ENCODE peak calls at places on chromosomes 12 and 14, in six cellular contexts. One of them, this sample, is unnamed.
A peak's percentile ranks its signal among the peaks of the same experiment; 100 is the strongest.

GRCh38 chr12:65306603-65307501 is 28.4 kb downstream of the MSRB3 start:
- DNase-seq in uterus: peak; percentile 70
- DNase-seq in AG04450: peak; percentile 39
- DNase-seq in AG09309: no peak
- DNase-seq in tibial artery: no peak
- DNase-seq in colonic mucosa: peak; percentile 22
- DNase-seq in this sample: no peak

GRCh38 chr14:105067140-105067968 is 2.1 kb upstream of the GPR132 start:
- DNase-seq in AG09309: no peak
- DNase-seq in colonic mucosa: no peak
- DNase-seq in tibial artery: no peak
- DNase-seq in uterus: no peak
- DNase-seq in AG04450: no peak
- DNase-seq in this sample: no peak

GRCh38 chr14:70281938-70282337 is 77.5 kb downstream of the COX16 start:
- DNase-seq in colonic mucosa: no peak
- DNase-seq in tibial artery: no peak
- DNase-seq in AG09309: no peak
- DNase-seq in AG04450: no peak
- DNase-seq in uterus: no peak
- DNase-seq in this sample: no peak

GRCh38 chr14:35818346-35819115 is 7.6 kb upstream of the BRMS1L start:
- DNase-seq in uterus: no peak
- DNase-seq in colonic mucosa: no peak
- DNase-seq in tibial artery: no peak
- DNase-seq in AG04450: no peak
- DNase-seq in AG09309: no peak
- DNase-seq in this sample: no peak

GRCh38 chr12:130043685-130044421 is 118.4 kb upstream of the FZD10 start:
- DNase-seq in uterus: no peak
- DNase-seq in tibial artery: no peak
- DNase-seq in AG04450: no peak
- DNase-seq in AG09309: no peak
- DNase-seq in colonic mucosa: no peak
- DNase-seq in this sample: no peak

GRCh38 chr12:103043531-103044445 is 86.3 kb downstream of the ASCL1 start:
- DNase-seq in AG04450: no peak
- DNase-seq in tibial artery: no peak
- DNase-seq in colonic mucosa: no peak
- DNase-seq in uterus: no peak
- DNase-seq in AG09309: no peak
- DNase-seq in this sample: no peak

GRCh38 chr12:127984386-127985055 is 282.4 kb upstream of the TMEM132C start:
- DNase-seq in AG09309: no peak
- DNase-seq in tibial artery: no peak
- DNase-seq in uterus: no peak
- DNase-seq in colonic mucosa: no peak
- DNase-seq in AG04450: no peak
- DNase-seq in this sample: no peak

GRCh38 chr14:94907626-94908261 is 137.8 kb upstream of the GSC start:
- DNase-seq in AG09309: no peak
- DNase-seq in uterus: no peak
- DNase-seq in tibial artery: no peak
- DNase-seq in AG04450: no peak
- DNase-seq in colonic mucosa: no peak
- DNase-seq in this sample: no peak

GRCh38 chr14:88955470-88955869 is 131.0 kb downstream of the TTC8 start:
- DNase-seq in AG04450: no peak
- DNase-seq in uterus: no peak
- DNase-seq in AG09309: no peak
- DNase-seq in colonic mucosa: no peak
- DNase-seq in tibial artery: no peak
- DNase-seq in this sample: no peak

GRCh38 chr12:47768323-47768811 is 4.7 kb upstream of the SLC48A1 start:
- DNase-seq in AG09309: no peak
- DNase-seq in tibial artery: no peak
- DNase-seq in AG04450: no peak
- DNase-seq in uterus: no peak
- DNase-seq in colonic mucosa: no peak
- DNase-seq in this sample: no peak

GRCh38 chr12:57726884-57727757 is 11.4 kb downstream of the AGAP2 start:
- DNase-seq in tibial artery: no peak
- DNase-seq in colonic mucosa: peak; percentile 34
- DNase-seq in AG04450: no peak
- DNase-seq in AG09309: no peak
- DNase-seq in uterus: peak; percentile 52
- DNase-seq in this sample: no peak

GRCh38 chr14:93086441-93087055 is 29.2 kb downstream of the ITPK1 start:
- DNase-seq in uterus: no peak
- DNase-seq in AG04450: no peak
- DNase-seq in AG09309: no peak
- DNase-seq in tibial artery: no peak
- DNase-seq in colonic mucosa: no peak
- DNase-seq in this sample: no peak

GRCh38 chr12:9673404-9674225 is 4.1 kb downstream of the CLEC2D start:
- DNase-seq in tibial artery: peak; percentile 35
- DNase-seq in AG09309: peak; percentile 80
- DNase-seq in uterus: peak; percentile 54
- DNase-seq in AG04450: peak; percentile 65
- DNase-seq in colonic mucosa: peak; percentile 34
- DNase-seq in this sample: peak; percentile 56

GRCh38 chr14:95442633-95443021 is 73.8 kb downstream of the SYNE3 start:
- DNase-seq in tibial artery: peak; percentile 81
- DNase-seq in colonic mucosa: peak; percentile 88
- DNase-seq in uterus: peak; percentile 81
- DNase-seq in AG09309: peak; percentile 35
- DNase-seq in AG04450: peak; percentile 57
- DNase-seq in this sample: peak; percentile 72

GRCh38 chr14:24060443-24060842 is 8.6 kb downstream of the CARMIL3 start:
- DNase-seq in uterus: no peak
- DNase-seq in tibial artery: no peak
- DNase-seq in colonic mucosa: no peak
- DNase-seq in AG04450: no peak
- DNase-seq in AG09309: no peak
- DNase-seq in this sample: no peak

GRCh38 chr12:19645823-19646222 is 206.5 kb downstream of the AEBP2 start:
- DNase-seq in uterus: no peak
- DNase-seq in AG09309: no peak
- DNase-seq in tibial artery: no peak
- DNase-seq in colonic mucosa: no peak
- DNase-seq in AG04450: no peak
- DNase-seq in this sample: no peak

GRCh38 chr12:27682534-27682933 is 13.7 kb upstream of the REP15 start:
- DNase-seq in uterus: no peak
- DNase-seq in AG09309: peak; percentile 16
- DNase-seq in colonic mucosa: no peak
- DNase-seq in AG04450: peak; percentile 13
- DNase-seq in tibial artery: no peak
- DNase-seq in this sample: no peak

GRCh38 chr12:109949089-109949488 is 47.1 kb downstream of the GIT2 start:
- DNase-seq in AG09309: no peak
- DNase-seq in tibial artery: no peak
- DNase-seq in AG04450: peak; percentile 37
- DNase-seq in uterus: no peak
- DNase-seq in colonic mucosa: peak; percentile 53
- DNase-seq in this sample: no peak

GRCh38 chr14:103552011-103552797 is 10.3 kb downstream of the BAG5 start:
- DNase-seq in uterus: peak; percentile 42
- DNase-seq in tibial artery: peak; percentile 78
- DNase-seq in AG04450: no peak
- DNase-seq in AG09309: no peak
- DNase-seq in colonic mucosa: no peak
- DNase-seq in this sample: no peak

GRCh38 chr12:122060069-122060468 is 18.5 kb upstream of the MLXIP start:
- DNase-seq in AG04450: no peak
- DNase-seq in uterus: peak; percentile 54
- DNase-seq in AG09309: no peak
- DNase-seq in tibial artery: no peak
- DNase-seq in colonic mucosa: peak; percentile 29
- DNase-seq in this sample: no peak

GRCh38 chr12:78146365-78146772 is 315.7 kb downstream of the NAV3 start:
- DNase-seq in uterus: no peak
- DNase-seq in tibial artery: no peak
- DNase-seq in AG09309: peak; percentile 16
- DNase-seq in colonic mucosa: no peak
- DNase-seq in AG04450: peak; percentile 11
- DNase-seq in this sample: no peak

GRCh38 chr12:94925206-94925605 is 78.3 kb downstream of the NDUFA12 start:
- DNase-seq in uterus: no peak
- DNase-seq in tibial artery: no peak
- DNase-seq in AG04450: no peak
- DNase-seq in colonic mucosa: no peak
- DNase-seq in AG09309: no peak
- DNase-seq in this sample: no peak

GRCh38 chr14:72887514-72887913 is 6.4 kb downstream of the DPF3 start:
- DNase-seq in colonic mucosa: no peak
- DNase-seq in tibial artery: no peak
- DNase-seq in uterus: no peak
- DNase-seq in AG09309: no peak
- DNase-seq in AG04450: no peak
- DNase-seq in this sample: no peak

GRCh38 chr12:29428630-29429029 is 47.7 kb upstream of the ERGIC2 start:
- DNase-seq in uterus: no peak
- DNase-seq in AG09309: peak; percentile 52
- DNase-seq in AG04450: peak; percentile 11
- DNase-seq in tibial artery: no peak
- DNase-seq in colonic mucosa: no peak
- DNase-seq in this sample: no peak

GRCh38 chr14:20969336-20969735 is 14.0 kb downstream of the RNASE2 start:
- DNase-seq in AG04450: no peak
- DNase-seq in uterus: no peak
- DNase-seq in colonic mucosa: no peak
- DNase-seq in tibial artery: no peak
- DNase-seq in AG09309: no peak
- DNase-seq in this sample: no peak

GRCh38 chr14:20973501-20973900 is 16.3 kb upstream of the METTL17 start:
- DNase-seq in AG09309: no peak
- DNase-seq in uterus: no peak
- DNase-seq in AG04450: no peak
- DNase-seq in colonic mucosa: no peak
- DNase-seq in tibial artery: no peak
- DNase-seq in this sample: no peak

GRCh38 chr14:20970647-20970982 is 15.3 kb downstream of the RNASE2 start:
- DNase-seq in AG04450: no peak
- DNase-seq in tibial artery: no peak
- DNase-seq in AG09309: no peak
- DNase-seq in uterus: no peak
- DNase-seq in colonic mucosa: no peak
- DNase-seq in this sample: no peak

GRCh38 chr14:20970983-20971704 is 15.9 kb downstream of the RNASE2 start:
- DNase-seq in tibial artery: peak; percentile 75
- DNase-seq in AG04450: peak; percentile 69
- DNase-seq in uterus: peak; percentile 82
- DNase-seq in AG09309: no peak
- DNase-seq in colonic mucosa: peak; percentile 82
- DNase-seq in this sample: peak; percentile 84

DNA sequence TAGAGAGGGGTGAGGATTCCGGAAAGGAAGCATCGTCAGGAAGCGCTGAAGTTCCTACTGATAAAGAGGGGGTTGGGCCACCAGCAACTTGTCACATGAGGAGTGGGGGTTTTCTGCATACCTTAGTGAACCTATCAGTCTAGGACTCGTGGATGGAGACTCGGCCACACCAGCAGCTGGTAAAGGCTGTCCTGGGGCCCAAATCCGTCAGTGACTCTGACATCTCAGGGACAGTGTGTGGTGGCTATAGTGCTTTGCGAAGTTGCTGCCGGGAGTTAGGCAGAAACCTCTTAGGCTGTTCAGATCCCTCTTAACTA is 16.4 kb downstream of the RNASE2 start:
- DNase-seq in tibial artery: no peak
- DNase-seq in AG04450: no peak
- DNase-seq in uterus: no peak
- DNase-seq in AG09309: no peak
- DNase-seq in colonic mucosa: no peak
- DNase-seq in this sample: no peak
- H3K4me3 ChIP-seq in tibial artery: peak overlapping the region; percentile 60
- H3K4me3 ChIP-seq in AG04450: peak overlapping the region; percentile 69
- H3K4me3 ChIP-seq in uterus: no peak overlapping the region
- H3K4me3 ChIP-seq in AG09309: peak overlapping the region; percentile 80
- H3K4me3 ChIP-seq in colonic mucosa: peak overlapping the region; percentile 50
- H3K4me3 ChIP-seq in this sample: no peak overlapping the region

DNA sequence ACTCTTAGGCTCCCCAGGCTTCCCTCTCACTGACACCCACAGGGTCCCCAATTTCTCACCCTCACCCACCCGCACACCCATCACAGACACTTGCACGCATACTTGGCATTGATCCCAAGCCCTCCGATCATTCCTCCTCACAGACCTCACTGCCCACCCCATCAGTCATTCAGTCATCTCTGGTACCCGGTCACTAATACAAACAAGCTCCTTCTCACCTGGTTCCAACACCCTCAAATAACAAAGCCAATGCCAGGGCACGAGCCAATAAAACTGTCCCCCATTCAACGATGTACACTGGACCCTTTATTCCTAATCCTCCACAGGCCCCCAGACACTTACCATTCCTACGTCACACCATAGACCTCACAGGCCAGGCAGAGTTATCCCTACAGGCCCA is 2.3 kb downstream of the ZNF605 start:
- DNase-seq in AG09309: no peak
- DNase-seq in uterus: no peak
- DNase-seq in colonic mucosa: no peak
- DNase-seq in tibial artery: no peak
- DNase-seq in AG04450: no peak
- DNase-seq in this sample: no peak
- H3K4me3 ChIP-seq in AG09309: no peak overlapping the region
- H3K4me3 ChIP-seq in uterus: no peak overlapping the region
- H3K4me3 ChIP-seq in colonic mucosa: no peak overlapping the region
- H3K4me3 ChIP-seq in tibial artery: no peak overlapping the region
- H3K4me3 ChIP-seq in AG04450: no peak overlapping the region
- H3K4me3 ChIP-seq in this sample: no peak overlapping the region

GRCh38 chr12:93054021-93054420 is 124.9 kb upstream of the EEA1 start:
- DNase-seq in AG09309: no peak
- DNase-seq in colonic mucosa: no peak
- DNase-seq in tibial artery: no peak
- DNase-seq in AG04450: no peak
- DNase-seq in uterus: no peak
- DNase-seq in this sample: no peak
- H3K4me3 ChIP-seq in AG09309: no peak overlapping the region
- H3K4me3 ChIP-seq in colonic mucosa: no peak overlapping the region
- H3K4me3 ChIP-seq in tibial artery: no peak overlapping the region
- H3K4me3 ChIP-seq in AG04450: no peak overlapping the region
- H3K4me3 ChIP-seq in uterus: no peak overlapping the region
- H3K4me3 ChIP-seq in this sample: no peak overlapping the region

DNA sequence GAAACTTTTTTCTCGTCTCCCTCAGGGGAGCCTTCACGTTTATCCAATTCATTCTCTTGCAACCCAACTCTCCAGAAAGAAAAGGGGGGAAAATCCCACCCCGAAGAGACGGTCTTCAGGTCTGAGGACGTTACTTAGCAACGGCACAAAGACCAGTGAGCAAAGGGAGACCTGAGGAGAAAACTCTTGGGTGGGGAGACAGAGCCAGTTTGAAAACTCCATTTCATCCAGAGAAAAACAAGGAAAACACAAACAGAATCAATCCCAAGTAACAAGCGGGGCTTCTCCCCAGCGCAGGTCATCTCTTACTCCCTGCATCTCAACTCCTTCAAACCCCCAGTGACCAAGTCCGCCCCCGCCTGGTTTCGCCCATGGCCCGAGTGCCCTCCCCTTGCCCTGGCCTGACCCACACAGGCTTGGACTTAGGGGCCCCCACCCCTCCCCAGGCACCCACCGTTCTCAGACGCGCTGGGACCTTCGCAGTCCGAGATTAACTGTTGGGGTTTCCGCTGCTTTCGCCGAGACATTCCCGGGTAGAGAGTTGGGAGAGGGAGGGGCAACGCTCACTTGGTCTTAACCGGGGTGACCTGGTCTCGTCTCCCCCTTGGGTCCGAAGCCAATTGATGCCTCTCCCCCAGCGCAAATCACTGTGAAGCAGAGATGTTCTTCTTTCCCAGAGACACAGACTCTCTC is 10.4 kb upstream of the SALL2 start:
- DNase-seq in colonic mucosa: no peak
- DNase-seq in AG04450: no peak
- DNase-seq in uterus: no peak
- DNase-seq in AG09309: no peak
- DNase-seq in tibial artery: no peak
- DNase-seq in this sample: no peak
- H3K4me3 ChIP-seq in colonic mucosa: no peak overlapping the region
- H3K4me3 ChIP-seq in AG04450: peak overlapping the region; percentile 25
- H3K4me3 ChIP-seq in uterus: peak overlapping the region; percentile 0
- H3K4me3 ChIP-seq in AG09309: no peak overlapping the region
- H3K4me3 ChIP-seq in tibial artery: no peak overlapping the region
- H3K4me3 ChIP-seq in this sample: no peak overlapping the region